ENCODE peak calls at places on chromosome 4, in five cellular contexts. G, L, V, B and J are unnamed samples.

GRCh38 chr4:62408467-62408866 is 1208.3 kb downstream of the ADGRL3 start:
- DNase-seq in G (no peak), L (no peak), V (no peak), B (no peak), J (no peak)

GRCh38 chr4:151475338-151475737 is 66.4 kb downstream of the FHIP1A start:
- DNase-seq in G (no peak), L (no peak), V (no peak), B (peak; percentile 6), J (no peak)

GRCh38 chr4:83129258-83129657 is 14.7 kb upstream of the PLAC8 start:
- DNase-seq in G (no peak), L (no peak), V (peak; percentile 43), B (no peak), J (no peak)

GRCh38 chr4:165947019-165947418 is 74.0 kb downstream of the TLL1 start:
- DNase-seq in G (no peak), L (no peak), V (no peak), B (no peak), J (no peak)

GRCh38 chr4:172844556-172844955 is 324.1 kb upstream of the GALNT7 start:
- DNase-seq in G (no peak), L (no peak), V (no peak), B (no peak), J (no peak)

GRCh38 chr4:37715889-37716402 is 29.8 kb upstream of the RELL1 start:
- DNase-seq in G (no peak), L (peak; percentile 45), V (no peak), B (no peak), J (no peak)

GRCh38 chr4:159487284-159487747 is 384.4 kb downstream of the RAPGEF2 start:
- DNase-seq in G (peak; percentile 37), L (peak; percentile 76), V (no peak), B (peak; percentile 53), J (no peak)

GRCh38 chr4:85747871-85748491 is 273.0 kb downstream of the ARHGAP24 start:
- DNase-seq in G (peak; percentile 65), L (peak; percentile 80), V (no peak), B (peak; percentile 36), J (peak; percentile 69)

GRCh38 chr4:16196482-16197393 is 29.5 kb downstream of the TAPT1 start:
- DNase-seq in G (no peak), L (peak; percentile 20), V (no peak), B (no peak), J (peak; percentile 68)

GRCh38 chr4:16197842-16198241 is 28.4 kb downstream of the TAPT1 start:
- DNase-seq in G (no peak), L (no peak), V (no peak), B (no peak), J (no peak)

GRCh38 chr4:16202598-16202997 is 23.7 kb downstream of the TAPT1 start:
- DNase-seq in G (no peak), L (no peak), V (no peak), B (no peak), J (no peak)

GRCh38 chr4:16198271-16198670 is 28.0 kb downstream of the TAPT1 start:
- DNase-seq in G (no peak), L (no peak), V (no peak), B (no peak), J (no peak)

DNA sequence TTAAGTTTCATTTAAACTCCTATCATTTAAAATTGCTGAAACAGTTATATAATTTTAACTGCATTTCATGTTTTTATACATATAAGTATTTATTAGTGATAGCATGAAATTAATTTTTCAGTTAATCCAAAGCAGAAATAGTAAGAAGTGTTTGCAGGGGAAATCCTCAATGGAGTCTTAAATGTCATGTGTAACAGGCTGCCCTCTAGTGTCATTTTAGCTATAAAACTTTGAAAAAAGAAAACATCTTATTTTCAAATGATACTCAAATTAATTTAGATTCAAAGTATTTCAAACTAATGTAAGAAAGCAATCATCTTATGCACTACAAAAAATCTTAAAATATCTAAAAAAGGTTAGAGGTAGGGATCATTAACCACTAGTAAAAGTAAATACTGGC is 27.1 kb downstream of the TAPT1 start:
- DNase-seq in G (no peak), L (no peak), V (no peak), B (no peak), J (no peak)
- TF ChIP-seq CTCF in G (peak; percentile 13), L (peak; percentile 9), V (no peak), B (peak; percentile 47), J (peak; percentile 51)

GRCh38 chr4:14566518-14566917 is 435.8 kb upstream of the CPEB2 start:
- DNase-seq in G (no peak), L (no peak), V (no peak), B (no peak), J (peak; percentile 37)
- TF ChIP-seq CTCF in G (no peak), L (no peak), V (no peak), B (no peak), J (no peak)

DNA sequence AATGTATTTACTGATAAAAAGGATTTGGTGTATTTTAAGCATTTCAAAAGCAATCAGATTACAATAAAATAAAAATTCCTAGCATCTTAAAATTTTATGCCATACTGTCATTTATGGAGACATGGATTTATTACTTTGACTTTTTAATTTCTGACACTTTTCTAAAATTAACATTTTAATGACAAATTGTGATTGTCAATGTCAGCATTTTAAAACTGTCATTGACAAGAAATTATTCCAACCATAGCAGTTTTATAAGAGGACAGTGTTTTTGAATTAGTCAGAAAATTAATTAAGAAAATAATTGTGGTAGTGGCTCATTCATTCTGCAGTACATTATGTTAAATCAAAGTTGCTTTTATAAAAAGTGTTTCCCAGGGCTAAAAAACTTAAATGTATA is 1954.4 kb downstream of the ARAP2 start:
- DNase-seq in G (no peak), L (no peak), V (no peak), B (no peak), J (no peak)
- TF ChIP-seq CTCF in G (no peak), L (no peak), V (no peak), B (no peak), J (no peak)

DNA sequence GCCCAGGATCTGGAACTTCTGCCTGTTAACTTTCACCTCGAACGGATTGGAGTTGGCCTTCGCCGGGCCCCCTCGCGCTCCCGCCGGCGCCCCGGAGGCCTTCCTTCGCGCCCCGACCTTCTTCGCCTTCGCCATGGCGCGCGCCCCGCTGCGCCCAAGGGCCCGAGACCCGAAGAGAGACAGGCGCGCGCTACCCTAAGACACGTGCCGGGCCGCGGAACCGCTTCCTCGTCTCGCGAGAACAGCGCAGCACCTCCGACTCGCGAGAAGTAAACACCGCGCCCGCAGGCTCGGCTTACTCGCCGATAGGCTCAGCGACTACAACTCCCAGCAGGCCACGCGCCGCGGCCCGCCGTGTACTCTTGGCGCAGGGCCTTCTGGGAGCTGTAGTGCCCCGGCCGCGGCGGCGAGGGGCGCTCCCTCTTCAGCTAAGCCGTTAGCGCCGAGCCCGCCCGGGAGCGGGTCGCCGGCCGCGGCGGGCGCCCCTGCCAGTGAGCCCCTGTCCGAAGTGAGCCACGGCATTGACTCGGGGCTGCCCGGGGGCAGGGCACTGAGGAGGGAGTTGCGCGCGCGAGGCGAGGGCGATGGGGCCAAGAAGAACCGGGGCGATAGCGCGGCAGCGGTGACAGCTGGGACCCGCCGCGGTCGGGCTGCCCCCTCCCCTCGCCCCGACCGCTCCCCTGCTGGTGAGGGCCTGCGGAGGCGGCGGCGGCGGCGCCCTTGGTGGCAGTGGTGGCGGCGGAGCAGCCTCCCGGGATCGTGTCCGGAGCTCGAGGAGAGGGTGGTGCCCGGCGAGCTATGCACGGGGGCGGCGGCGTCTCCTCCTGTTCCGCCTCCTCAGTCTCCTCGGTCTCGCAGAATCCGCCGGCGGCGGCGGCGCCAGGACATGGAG is at the start of the genes GRK4 and NOP14:
- DNase-seq in G (peak; percentile 86), L (peak; percentile 98), V (peak; percentile 99), B (peak; percentile 98), J (peak; percentile 100)
- TF ChIP-seq CTCF in G (peak; percentile 48), L (no peak), V (peak; percentile 34), B (peak; percentile 43), J (no peak)

DNA sequence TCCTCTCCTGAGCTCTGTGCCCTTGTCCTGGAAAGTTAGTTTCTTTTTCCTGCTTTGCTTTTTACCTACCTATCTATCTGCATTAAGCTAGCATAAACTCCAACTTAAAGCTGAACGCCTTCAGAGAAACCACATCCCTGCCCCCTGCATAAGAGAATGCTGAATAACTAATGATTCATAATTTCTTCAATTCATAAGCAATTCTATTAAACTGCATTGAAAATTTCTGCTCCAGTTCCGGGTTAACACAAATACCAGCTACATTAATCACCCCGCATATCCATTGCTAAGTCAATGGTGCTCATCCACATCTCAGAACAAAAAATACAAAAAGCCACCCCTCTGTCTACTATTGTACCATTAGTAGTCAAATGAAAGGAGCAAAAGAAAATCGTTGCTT is 107.0 kb downstream of the ELOVL6 start:
- DNase-seq in G (peak; percentile 34), L (no peak), V (no peak), B (no peak), J (peak; percentile 30)
- TF ChIP-seq CTCF in G (no peak), L (no peak), V (no peak), B (no peak), J (no peak)

GRCh38 chr4:79855081-79855480 is 217.9 kb downstream of the ANTXR2 start:
- DNase-seq in G (no peak), L (no peak), V (no peak), B (no peak), J (no peak)

GRCh38 chr4:79851625-79852304 is 221.3 kb downstream of the ANTXR2 start:
- DNase-seq in G (no peak), L (no peak), V (no peak), B (no peak), J (no peak)

GRCh38 chr4:79852305-79852730 is 220.7 kb downstream of the ANTXR2 start:
- DNase-seq in G (no peak), L (peak; percentile 10), V (peak; percentile 19), B (peak; percentile 1), J (no peak)

GRCh38 chr4:79857811-79858210 is 215.2 kb downstream of the ANTXR2 start:
- DNase-seq in G (no peak), L (no peak), V (no peak), B (no peak), J (no peak)

GRCh38 chr4:79856196-79856595 is 216.8 kb downstream of the ANTXR2 start:
- DNase-seq in G (no peak), L (no peak), V (no peak), B (no peak), J (no peak)
- TF ChIP-seq CTCF in G (no peak), L (no peak), V (no peak), B (no peak), J (no peak)

DNA sequence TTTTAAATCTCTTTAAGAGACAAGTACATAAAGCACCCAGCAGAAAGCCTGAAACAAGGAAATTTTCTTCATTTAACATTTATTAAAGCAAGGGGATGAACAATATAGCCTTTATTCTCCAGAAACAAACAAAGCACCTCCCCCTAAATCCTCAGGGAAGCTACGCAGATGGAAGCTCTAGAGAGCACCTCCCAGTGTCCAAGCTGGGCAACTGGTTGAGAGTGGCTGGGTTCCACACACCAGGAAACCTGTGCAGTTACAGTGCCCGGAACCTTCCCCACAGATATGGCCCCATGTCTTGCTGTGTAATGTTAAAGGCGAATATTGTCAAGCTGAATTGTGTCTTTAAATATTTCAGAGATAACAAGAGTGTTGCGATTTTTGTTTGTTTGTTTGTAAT is 8.9 kb upstream of the TRIML1 start:
- DNase-seq in G (no peak), L (no peak), V (no peak), B (no peak), J (no peak)
- TF ChIP-seq CTCF in G (no peak), L (no peak), V (no peak), B (no peak), J (no peak)